ENCODE peak calls at places on chromosomes 13 and 19, in four cellular contexts. One of them, this sample, is unnamed.

GRCh38 chr13:27968316-27969072 is 621 bp downstream of the CDX2 start:
- DNase-seq in HepG2: no peak
- DNase-seq in GM12878: no peak
- DNase-seq in H1: no peak
- DNase-seq in this sample: peak

GRCh38 chr19:38849746-38850230 is at the start of gene HNRNPL:
- DNase-seq in HepG2: no peak
- DNase-seq in H1: no peak
- DNase-seq in GM12878: no peak
- DNase-seq in this sample: peak

GRCh38 chr19:38974599-38975213 is 836 bp downstream of the FBXO17 start:
- DNase-seq in GM12878: no peak
- DNase-seq in H1: no peak
- DNase-seq in HepG2: no peak
- DNase-seq in this sample: no peak

GRCh38 chr19:31742249-31742648 is 393.0 kb upstream of the TSHZ3 start:
- DNase-seq in HepG2: no peak
- DNase-seq in H1: no peak
- DNase-seq in GM12878: no peak
- DNase-seq in this sample: no peak

GRCh38 chr13:27309967-27310598 is 39.5 kb downstream of the RASL11A start:
- DNase-seq in H1: no peak
- DNase-seq in HepG2: no peak
- DNase-seq in GM12878: no peak
- DNase-seq in this sample: no peak

GRCh38 chr13:32840840-32841713 is 175.1 kb upstream of the KL start:
- DNase-seq in H1: no peak
- DNase-seq in GM12878: peak
- DNase-seq in HepG2: no peak
- DNase-seq in this sample: no peak

GRCh38 chr13:45695198-45695730 is 6.9 kb upstream of the CBY2 start:
- DNase-seq in GM12878: peak
- DNase-seq in HepG2: no peak
- DNase-seq in H1: no peak
- DNase-seq in this sample: no peak

GRCh38 chr13:23609414-23610186 is 39.4 kb downstream of the TNFRSF19 start:
- DNase-seq in HepG2: no peak
- DNase-seq in GM12878: no peak
- DNase-seq in H1: no peak
- DNase-seq in this sample: no peak

GRCh38 chr13:42992585-42993122 is 613 bp upstream of the EPSTI1 start:
- DNase-seq in HepG2: no peak
- DNase-seq in GM12878: no peak
- DNase-seq in H1: no peak
- DNase-seq in this sample: no peak

GRCh38 chr13:30026093-30026492 is 175.7 kb upstream of the UBL3 start:
- DNase-seq in GM12878: no peak
- DNase-seq in HepG2: no peak
- DNase-seq in H1: no peak
- DNase-seq in this sample: no peak

GRCh38 chr13:113562085-113562749 is 22.3 kb upstream of the TFDP1 start:
- DNase-seq in H1: peak
- DNase-seq in GM12878: no peak
- DNase-seq in HepG2: peak
- DNase-seq in this sample: peak

GRCh38 chr13:30529085-30529815 is 63.5 kb upstream of the HMGB1 start:
- DNase-seq in GM12878: peak
- DNase-seq in H1: no peak
- DNase-seq in HepG2: no peak
- DNase-seq in this sample: no peak

GRCh38 chr13:111599791-111600190 is 279.3 kb downstream of the TEX29 start:
- DNase-seq in H1: no peak
- DNase-seq in GM12878: no peak
- DNase-seq in HepG2: no peak
- DNase-seq in this sample: no peak

GRCh38 chr19:49422407-49423277 is 599 bp downstream of the PTH2 start:
- DNase-seq in H1: no peak
- DNase-seq in GM12878: no peak
- DNase-seq in HepG2: no peak
- DNase-seq in this sample: peak

GRCh38 chr19:19079571-19079970 is 15.8 kb downstream of the SLC25A42 start:
- DNase-seq in GM12878: no peak
- DNase-seq in HepG2: no peak
- DNase-seq in H1: no peak
- DNase-seq in this sample: no peak

GRCh38 chr19:39416626-39417120 is 4.2 kb downstream of the PLEKHG2 start:
- DNase-seq in H1: no peak
- DNase-seq in HepG2: no peak
- DNase-seq in GM12878: no peak
- DNase-seq in this sample: no peak

GRCh38 chr19:11381535-11382369 is 2.4 kb downstream of the EPOR start:
- DNase-seq in GM12878: peak
- DNase-seq in H1: no peak
- DNase-seq in HepG2: no peak
- DNase-seq in this sample: peak

GRCh38 chr13:32262165-32262564 is 53.0 kb downstream of the ZAR1L start:
- DNase-seq in GM12878: no peak
- DNase-seq in H1: no peak
- DNase-seq in HepG2: no peak
- DNase-seq in this sample: no peak

GRCh38 chr13:49354719-49355118 is 89.1 kb downstream of the CAB39L start:
- DNase-seq in H1: no peak
- DNase-seq in HepG2: peak
- DNase-seq in GM12878: no peak
- DNase-seq in this sample: no peak

GRCh38 chr13:59425211-59425721 is 738.5 kb downstream of the DIAPH3 start:
- DNase-seq in HepG2: no peak
- DNase-seq in H1: no peak
- DNase-seq in GM12878: no peak
- DNase-seq in this sample: no peak

GRCh38 chr13:111480503-111480902 is 160.1 kb downstream of the TEX29 start:
- DNase-seq in HepG2: no peak
- DNase-seq in GM12878: no peak
- DNase-seq in H1: no peak
- DNase-seq in this sample: no peak

GRCh38 chr19:48466571-48467325 is 2.4 kb upstream of the CYTH2 start:
- DNase-seq in GM12878: no peak
- DNase-seq in HepG2: no peak
- DNase-seq in H1: no peak
- DNase-seq in this sample: no peak

GRCh38 chr13:110284809-110285519 is 22.0 kb downstream of the COL4A1 start:
- DNase-seq in HepG2: no peak
- DNase-seq in H1: no peak
- DNase-seq in GM12878: no peak
- DNase-seq in this sample: no peak

GRCh38 chr13:78599911-78600310 is 3.4 kb downstream of the POU4F1 start:
- DNase-seq in GM12878: no peak
- DNase-seq in HepG2: no peak
- DNase-seq in H1: no peak
- DNase-seq in this sample: no peak

GRCh38 chr19:7540761-7541480 is 5.4 kb downstream of the PNPLA6 start:
- DNase-seq in HepG2: no peak
- DNase-seq in GM12878: no peak
- DNase-seq in H1: peak
- DNase-seq in this sample: peak

GRCh38 chr13:23956106-23956505 is 58.8 kb upstream of the C1QTNF9B start:
- DNase-seq in GM12878: no peak
- DNase-seq in HepG2: no peak
- DNase-seq in H1: no peak
- DNase-seq in this sample: no peak

GRCh38 chr13:29159871-29160270 is 339.7 kb downstream of the MTUS2 start:
- DNase-seq in H1: no peak
- DNase-seq in HepG2: no peak
- DNase-seq in GM12878: no peak
- DNase-seq in this sample: no peak

GRCh38 chr13:48962281-48962680 is 13.4 kb upstream of the FNDC3A start:
- DNase-seq in HepG2: no peak
- DNase-seq in H1: no peak
- DNase-seq in GM12878: no peak
- DNase-seq in this sample: no peak

GRCh38 chr19:19751846-19752245 is 18.9 kb upstream of the ZNF14 start:
- DNase-seq in HepG2: no peak
- DNase-seq in GM12878: no peak
- DNase-seq in H1: no peak
- DNase-seq in this sample: no peak

GRCh38 chr13:63198076-63198475 is 1782.4 kb upstream of the PCDH20 start:
- DNase-seq in HepG2: no peak
- DNase-seq in GM12878: no peak
- DNase-seq in H1: no peak
- DNase-seq in this sample: no peak

GRCh38 chr19:34224996-34225658 is 29.2 kb upstream of the GARRE1 start:
- DNase-seq in H1: no peak
- DNase-seq in HepG2: no peak
- DNase-seq in GM12878: no peak
- DNase-seq in this sample: no peak

GRCh38 chr13:27034678-27035111 is 136.9 kb downstream of the USP12 start:
- DNase-seq in H1: no peak
- DNase-seq in HepG2: no peak
- DNase-seq in GM12878: no peak
- DNase-seq in this sample: no peak

GRCh38 chr19:44954278-44954648 is 917 bp upstream of the CLPTM1 start:
- DNase-seq in H1: no peak
- DNase-seq in HepG2: no peak
- DNase-seq in GM12878: no peak
- DNase-seq in this sample: no peak

GRCh38 chr19:17938092-17938845 is 5.5 kb downstream of the CCDC124 start:
- DNase-seq in GM12878: no peak
- DNase-seq in HepG2: peak
- DNase-seq in H1: no peak
- DNase-seq in this sample: peak

GRCh38 chr19:34962945-34963530 is 991 bp downstream of the ZNF792 start:
- DNase-seq in H1: no peak
- DNase-seq in GM12878: no peak
- DNase-seq in HepG2: no peak
- DNase-seq in this sample: no peak

GRCh38 chr13:112575680-112576079 is 12.3 kb downstream of the TUBGCP3 start:
- DNase-seq in H1: no peak
- DNase-seq in GM12878: no peak
- DNase-seq in HepG2: no peak
- DNase-seq in this sample: no peak

GRCh38 chr19:17406039-17406886 is 833 bp upstream of the BST2 start:
- DNase-seq in HepG2: no peak
- DNase-seq in H1: no peak
- DNase-seq in GM12878: no peak
- DNase-seq in this sample: no peak

GRCh38 chr13:94020833-94021232 is 458.6 kb downstream of the DCT start:
- DNase-seq in GM12878: no peak
- DNase-seq in HepG2: no peak
- DNase-seq in H1: no peak
- DNase-seq in this sample: no peak

GRCh38 chr13:101242720-101243119 is 173.6 kb downstream of the NALCN start:
- DNase-seq in H1: no peak
- DNase-seq in GM12878: no peak
- DNase-seq in HepG2: no peak
- DNase-seq in this sample: no peak
- TF ChIP-seq SP1 in H1: no peak
- TF ChIP-seq SP1 in GM12878: no peak
- TF ChIP-seq SP1 in HepG2: no peak
- TF ChIP-seq SP1 in this sample: no peak

GRCh38 chr19:47284324-47284899 is 9.7 kb downstream of the INAFM1 start:
- DNase-seq in GM12878: no peak
- DNase-seq in HepG2: peak
- DNase-seq in H1: no peak
- DNase-seq in this sample: peak
- TF ChIP-seq SUZ12 in GM12878: no peak
- TF ChIP-seq SUZ12 in HepG2: no peak
- TF ChIP-seq SUZ12 in H1: no peak
- TF ChIP-seq SUZ12 in this sample: no peak

GRCh38 chr13:74641586-74641985 is 507.4 kb upstream of the KLF12 start:
- DNase-seq in HepG2: no peak
- DNase-seq in GM12878: no peak
- DNase-seq in H1: no peak
- DNase-seq in this sample: no peak
- TF ChIP-seq SP1 in HepG2: no peak
- TF ChIP-seq SP1 in GM12878: no peak
- TF ChIP-seq SP1 in H1: no peak
- TF ChIP-seq SP1 in this sample: no peak

DNA sequence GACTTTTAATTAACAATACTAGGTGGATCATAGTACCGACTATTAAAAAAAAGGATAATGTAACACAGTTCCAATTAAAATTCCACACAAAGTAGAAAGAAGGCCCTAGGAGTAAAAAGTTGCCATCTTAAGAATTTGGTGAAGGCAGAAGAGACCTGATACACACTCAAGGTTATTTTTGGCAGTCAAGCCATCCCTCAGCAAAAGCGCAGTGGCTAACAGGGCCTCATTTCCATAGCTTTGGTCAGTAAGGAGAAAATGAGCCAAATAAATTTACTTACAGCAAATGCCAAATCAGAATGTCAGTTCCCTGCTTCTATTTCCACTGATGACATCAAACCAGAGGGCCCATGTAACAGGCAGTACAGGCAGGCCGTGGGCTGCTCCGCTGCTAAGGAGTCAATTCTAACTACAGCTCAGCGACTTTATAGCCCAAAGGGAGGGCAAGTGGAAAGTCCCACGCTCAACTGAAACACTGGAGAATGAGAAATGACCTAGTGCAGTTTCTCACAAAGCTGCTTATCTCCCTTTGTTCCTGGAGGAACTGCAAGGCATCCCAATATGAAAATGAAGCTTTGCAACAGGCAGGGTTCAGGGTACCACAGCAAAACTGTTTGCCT is 6.3 kb downstream of the ARGLU1 start:
- DNase-seq in H1: no peak
- DNase-seq in GM12878: peak
- DNase-seq in HepG2: no peak
- DNase-seq in this sample: no peak
- TF ChIP-seq SUZ12 in H1: no peak
- TF ChIP-seq SUZ12 in GM12878: no peak
- TF ChIP-seq SUZ12 in HepG2: no peak
- TF ChIP-seq SUZ12 in this sample: no peak

This sample was measured in HEK293T.